ENCODE peak calls at places on chromosomes 4 and X, in five cellular contexts. N is GM12878, R is HCT116, M is K562, Q is HepG2. J is an unnamed sample.

GRCh38 chr4:30722916-30723270 is 2.7 kb downstream of the PCDH7 start:
- DNase-seq in N (no peak), R (no peak), M (no peak), Q (no peak), J (peak; percentile 53)

GRCh38 chr4:125382995-125383394 is 68.2 kb downstream of the FAT4 start:
- DNase-seq in N (no peak), R (no peak), M (no peak), Q (no peak), J (no peak)

GRCh38 chr4:47891928-47892327 is 22.5 kb downstream of the NFXL1 start:
- DNase-seq in N (no peak), R (no peak), M (no peak), Q (no peak), J (no peak)

GRCh38 chr4:187227907-187228699 is 504.4 kb upstream of the FAT1 start:
- DNase-seq in N (no peak), R (no peak), M (no peak), Q (no peak), J (no peak)

GRCh38 chrX:150038977-150039599 is 100.8 kb upstream of the EOLA2 start:
- DNase-seq in N (no peak), R (no peak), M (no peak), Q (no peak), J (no peak)

GRCh38 chr4:124899997-124900396 is 187.5 kb upstream of the ANKRD50 start:
- DNase-seq in N (no peak), R (no peak), M (no peak), Q (no peak), J (no peak)

GRCh38 chr4:112514079-112514448 is 1.9 kb downstream of the NEUROG2 start:
- DNase-seq in N (no peak), R (no peak), M (no peak), Q (no peak), J (peak; percentile 48)

GRCh38 chr4:147599764-147600163 is 17.4 kb upstream of the TMEM184C start:
- DNase-seq in N (no peak), R (no peak), M (no peak), Q (no peak), J (no peak)

GRCh38 chr4:115325836-115326235 is 212.4 kb upstream of the NDST4 start:
- DNase-seq in N (no peak), R (no peak), M (no peak), Q (no peak), J (no peak)

GRCh38 chrX:10189317-10190268 is 32.8 kb downstream of the CLCN4 start:
- DNase-seq in N (no peak), R (peak; percentile 51), M (peak; percentile 66), Q (peak; percentile 57), J (no peak)

GRCh38 chrX:44343412-44343942 is at the start of gene EFHC2:
- DNase-seq in N (no peak), R (no peak), M (peak; percentile 73), Q (no peak), J (peak; percentile 60)

GRCh38 chrX:49211074-49211473 is 11.1 kb upstream of the SYP start:
- DNase-seq in N (no peak), R (no peak), M (no peak), Q (no peak), J (no peak)

GRCh38 chrX:104987063-104987462 is 233.4 kb downstream of the TEX13A start:
- DNase-seq in N (no peak), R (no peak), M (no peak), Q (no peak), J (no peak)

GRCh38 chr4:3256230-3257124 is 7.5 kb downstream of the MSANTD1 start:
- DNase-seq in N (no peak), R (no peak), M (no peak), Q (no peak), J (no peak)

GRCh38 chr4:76905521-76905920 is 7.6 kb upstream of the SOWAHB start:
- DNase-seq in N (no peak), R (no peak), M (no peak), Q (no peak), J (no peak)

GRCh38 chr4:21136231-21136630 is 436.0 kb downstream of the PACRGL start:
- DNase-seq in N (no peak), R (no peak), M (no peak), Q (no peak), J (no peak)

GRCh38 chr4:21139327-21139726 is 439.1 kb downstream of the PACRGL start:
- DNase-seq in N (no peak), R (no peak), M (no peak), Q (no peak), J (no peak)

GRCh38 chr4:21130606-21131005 is 430.3 kb downstream of the PACRGL start:
- DNase-seq in N (no peak), R (no peak), M (no peak), Q (no peak), J (no peak)

DNA sequence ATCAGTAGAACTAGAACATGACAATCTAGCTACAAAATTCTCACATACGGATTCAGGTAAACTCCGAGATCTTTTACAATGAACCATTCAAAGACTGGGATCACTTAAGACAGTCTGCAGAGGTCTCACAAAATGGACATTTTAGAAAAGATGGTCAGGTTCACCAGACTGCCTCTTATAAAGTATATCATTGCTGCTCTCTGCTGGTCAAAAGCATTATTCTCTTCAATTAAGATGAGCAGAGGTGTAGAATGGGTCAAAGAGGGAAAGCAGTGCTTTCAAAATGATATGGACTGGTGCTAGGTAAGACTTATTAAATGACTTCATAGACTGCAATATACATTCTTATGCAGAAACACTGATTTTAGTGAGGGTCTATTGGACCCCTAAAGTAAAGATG is 434.7 kb downstream of the PACRGL start:
- DNase-seq in N (no peak), R (no peak), M (no peak), Q (no peak), J (no peak)
- H3K9me3 ChIP-seq in N (no peaks in the 10 kb centered on the region), R (peaks cover 8% of the 10 kb centered on the region), M (peaks cover 2% of the 10 kb centered on the region), Q (peaks cover 55% of the 10 kb centered on the region), J (no peaks in the 10 kb centered on the region)

GRCh38 chrX:71871367-71871766 is 39.3 kb upstream of the NHSL2 start:
- DNase-seq in N (no peak), R (no peak), M (no peak), Q (no peak), J (no peak)
- TF ChIP-seq MAX in N (no peak), R (no peak), M (no peak), Q (no peak), J (no peak)

DNA sequence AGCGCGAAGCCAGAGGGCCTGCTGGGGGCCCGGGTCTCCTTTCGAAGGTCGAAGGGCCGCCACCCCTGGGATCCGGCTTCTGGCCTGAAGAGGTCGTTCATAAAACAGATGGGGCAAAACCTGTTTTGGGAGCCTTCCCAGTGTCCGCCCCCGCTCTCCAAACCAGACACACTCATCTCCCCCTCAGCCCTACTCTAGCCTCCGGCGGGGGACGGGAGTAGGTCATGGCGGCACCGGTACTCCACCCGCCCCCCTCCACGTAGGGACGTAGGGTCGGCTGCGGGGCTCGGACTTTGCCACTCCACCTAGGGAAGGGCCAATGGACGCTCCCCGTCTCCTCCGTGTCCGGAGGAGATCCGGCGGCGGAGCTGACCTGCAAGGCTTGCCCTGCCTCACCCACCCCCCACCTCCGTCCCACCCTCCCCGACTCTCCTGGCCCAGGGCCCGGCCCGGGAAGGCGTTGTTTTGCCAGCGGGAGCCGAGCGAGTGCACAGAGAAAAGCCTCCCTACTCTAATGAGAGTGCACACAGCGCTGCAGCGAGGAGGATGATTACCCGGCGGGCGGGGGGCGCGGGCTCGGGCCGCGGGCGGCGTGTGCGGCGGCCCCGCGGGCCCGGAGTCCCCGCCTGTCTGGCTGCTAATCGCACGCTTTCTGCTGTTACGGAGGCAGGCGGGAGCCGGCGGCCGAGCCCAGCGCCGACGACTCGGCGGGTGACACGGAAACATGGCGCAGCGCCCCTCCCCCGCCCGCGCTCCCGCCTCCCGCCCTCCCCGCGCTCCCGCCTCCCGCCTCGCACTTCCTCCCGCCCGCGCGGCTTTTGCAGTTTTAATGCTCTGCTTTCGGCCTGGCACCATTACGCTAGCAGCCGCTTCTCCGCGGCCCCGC is 8.3 kb upstream of the BCOR start:
- DNase-seq in N (no peak), R (no peak), M (peak; percentile 68), Q (no peak), J (no peak)
- TF ChIP-seq ZNF274 in N (no peak), R (no peak), M (no peak), Q (no peak), J (no peak)

GRCh38 chr4:188091-188490 is 63.8 kb downstream of the ZNF718 start:
- DNase-seq in N (no peak), R (no peak), M (peak; percentile 9), Q (no peak), J (no peak)
- H3K9me3 ChIP-seq in N (peaks cover 3% of the 10 kb centered on the region), R (peaks cover 7% of the 10 kb centered on the region), M (peaks cover 4% of the 10 kb centered on the region), Q (peaks cover 85% of the 10 kb centered on the region), J (peaks cover 12% of the 10 kb centered on the region)

DNA sequence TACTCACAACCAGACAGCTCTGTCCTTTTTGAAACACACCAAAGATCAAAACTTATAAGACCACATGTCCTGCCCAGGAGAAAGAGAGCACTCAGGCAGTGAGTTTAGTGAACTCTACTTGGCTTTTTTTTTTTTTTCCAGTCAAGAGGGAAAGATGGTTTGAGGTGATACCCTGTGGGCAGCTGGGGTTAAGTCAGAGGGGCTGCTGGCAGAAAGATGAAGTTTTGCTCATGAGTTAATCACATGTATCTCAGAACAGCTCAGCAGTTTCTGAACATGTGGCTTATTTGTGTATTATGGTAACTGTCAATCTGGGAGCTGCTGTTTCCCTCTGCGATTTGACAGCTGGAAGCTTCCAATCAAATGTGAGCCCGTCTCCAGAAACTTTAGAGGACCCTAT is 56.4 kb upstream of the MAP3K15 start:
- DNase-seq in N (no peak), R (no peak), M (no peak), Q (no peak), J (no peak)
- TF ChIP-seq MAX in N (no peak), R (no peak), M (no peak), Q (no peak), J (no peak)

GRCh38 chr4:140152760-140153418 is 1.1 kb downstream of the MAML3 start:
- DNase-seq in N (no peak), R (no peak), M (peak; percentile 17), Q (no peak), J (peak; percentile 75)

GRCh38 chr4:140150886-140151699 is 2.9 kb downstream of the MAML3 start:
- DNase-seq in N (no peak), R (peak; percentile 79), M (peak; percentile 61), Q (no peak), J (peak; percentile 78)

GRCh38 chr4:140151700-140152014 is 2.3 kb downstream of the MAML3 start:
- DNase-seq in N (no peak), R (peak; percentile 75), M (peak; percentile 84), Q (peak; percentile 23), J (no peak)

GRCh38 chr4:140153419-140153743 is 603 bp downstream of the MAML3 start:
- DNase-seq in N (no peak), R (no peak), M (no peak), Q (no peak), J (no peak)

GRCh38 chr4:140152015-140152703 is 1.8 kb downstream of the MAML3 start:
- DNase-seq in N (no peak), R (peak; percentile 46), M (peak; percentile 72), Q (no peak), J (peak; percentile 52)
- TF ChIP-seq ZNF274 in N (no peak), R (no peak), M (no peak), Q (no peak), J (no peak)

J was measured in H1.